ENCODE peak calls at places on chromosome 1, in six cellular contexts. K is lung, D is astrocyte, B is Panc1, H is heart right ventricle, F is IMR-90. A is an unnamed sample. For H3K36me3 and H3K27me3, the result is how much of the 10 kb centered on the place peaks cover.

GRCh38 chr1:229023651-229024295 is 247.1 kb upstream of the RAB4A start:
- DNase-seq in D (no peak), B (no peak), H (no peak), K (no peak), F (no peak), A (no peak)

GRCh38 chr1:234176000-234176399 is 197.3 kb upstream of the COA6 start:
- DNase-seq in H (no peak), K (no peak), D (no peak), F (no peak), B (no peak), A (no peak)

GRCh38 chr1:223771814-223772770 is 59.8 kb downstream of the CAPN2 start:
- DNase-seq in F (peak), H (peak), B (peak), D (peak), K (peak), A (peak)

GRCh38 chr1:231418741-231419107 is 3.4 kb downstream of the EGLN1 start:
- DNase-seq in D (no peak), B (no peak), H (no peak), F (no peak), K (no peak), A (peak)

GRCh38 chr1:41587791-41588190 is 103.3 kb upstream of the EDN2 start:
- DNase-seq in F (no peak), D (no peak), B (no peak), K (no peak), H (no peak), A (no peak)

GRCh38 chr1:111510003-111510380 is 6.6 kb upstream of the ADORA3 start:
- DNase-seq in K (no peak), D (no peak), H (peak), F (no peak), B (no peak), A (no peak)

GRCh38 chr1:31718519-31718918 is 14.7 kb upstream of the COL16A1 start:
- DNase-seq in F (no peak), B (no peak), K (no peak), H (no peak), D (no peak), A (peak)

GRCh38 chr1:89085781-89086180 is 20.8 kb upstream of the GBP1 start:
- DNase-seq in H (no peak), D (no peak), F (peak), B (peak), K (no peak), A (no peak)

GRCh38 chr1:200243042-200243437 is 166.8 kb downstream of the ZNF281 start:
- DNase-seq in K (no peak), H (no peak), B (no peak), D (no peak), F (peak), A (no peak)

GRCh38 chr1:153752072-153752471 is 23.1 kb upstream of the SLC27A3 start:
- DNase-seq in D (no peak), F (no peak), K (no peak), H (no peak), B (no peak), A (no peak)

GRCh38 chr1:171983584-171983983 is 142.3 kb downstream of the DNM3 start:
- DNase-seq in H (no peak), F (peak), D (no peak), K (no peak), B (no peak), A (peak)

GRCh38 chr1:182392045-182393028 is 747 bp upstream of the GLUL start:
- DNase-seq in D (peak), B (no peak), H (peak), K (peak), F (peak), A (no peak)

GRCh38 chr1:90591355-90591969 is 125.6 kb downstream of the BARHL2 start:
- DNase-seq in H (no peak), D (no peak), B (no peak), F (no peak), K (no peak), A (no peak)

GRCh38 chr1:26126321-26127084 is 14.9 kb downstream of the PDIK1L start:
- DNase-seq in H (no peak), K (peak), D (peak), B (no peak), F (peak), A (peak)

GRCh38 chr1:117061986-117062415 is 1.9 kb downstream of the TTF2 start:
- DNase-seq in F (peak), B (no peak), D (peak), H (no peak), K (no peak), A (peak)

GRCh38 chr1:65431111-65431705 is 10.7 kb downstream of the LEPR start:
- DNase-seq in B (no peak), D (peak), K (no peak), F (peak), H (no peak), A (no peak)

GRCh38 chr1:88701275-88701674 is 17.2 kb downstream of the PKN2 start:
- DNase-seq in K (no peak), F (no peak), H (no peak), D (no peak), B (no peak), A (no peak)

GRCh38 chr1:162571696-162572095 is 10.2 kb downstream of the UAP1 start:
- DNase-seq in H (no peak), K (no peak), F (no peak), D (no peak), B (no peak), A (no peak)

GRCh38 chr1:30374400-30375070 is 348.9 kb downstream of the MATN1 start:
- DNase-seq in B (no peak), D (no peak), K (no peak), H (no peak), F (no peak), A (no peak)

GRCh38 chr1:234303231-234303630 is 70.0 kb upstream of the COA6 start:
- DNase-seq in H (no peak), F (no peak), B (no peak), K (no peak), D (no peak), A (no peak)

GRCh38 chr1:32464716-32465540 is at the start of gene ZBTB8B:
- DNase-seq in K (peak), B (no peak), F (peak), D (peak), H (peak), A (peak)

GRCh38 chr1:223137402-223138100 is 5.5 kb downstream of the TLR5 start:
- DNase-seq in D (peak), F (peak), K (peak), B (no peak), H (no peak), A (peak)

GRCh38 chr1:100731309-100731708 is 11.8 kb downstream of the VCAM1 start:
- DNase-seq in B (no peak), F (no peak), K (no peak), H (no peak), D (no peak), A (no peak)

GRCh38 chr1:195328681-195329080 is 1279.6 kb downstream of the KCNT2 start:
- DNase-seq in B (no peak), F (no peak), K (no peak), D (no peak), H (no peak), A (no peak)

GRCh38 chr1:226825037-226825745 is 45.2 kb upstream of the PSEN2 start:
- DNase-seq in H (no peak), B (no peak), D (no peak), F (no peak), K (no peak), A (no peak)

GRCh38 chr1:8061210-8061609 is 35.1 kb upstream of the ERRFI1 start:
- DNase-seq in F (peak), D (peak), K (peak), H (no peak), B (peak), A (peak)

GRCh38 chr1:30271401-30272287 is 451.7 kb downstream of the MATN1 start:
- DNase-seq in H (no peak), B (no peak), K (no peak), D (no peak), F (no peak), A (no peak)

GRCh38 chr1:58898739-58899580 is 115.1 kb upstream of the JUN start:
- DNase-seq in D (no peak), H (peak), B (no peak), K (no peak), F (peak), A (no peak)
- TF ChIP-seq CTCF in D (no peak), H (no peak), B (no peak), K (no peak), F (no peak), A (no peak)

GRCh38 chr1:23848673-23849616 is 19.1 kb downstream of the FUCA1 start:
- DNase-seq in B (no peak), H (no peak), F (no peak), D (no peak), K (no peak), A (no peak)

DNA sequence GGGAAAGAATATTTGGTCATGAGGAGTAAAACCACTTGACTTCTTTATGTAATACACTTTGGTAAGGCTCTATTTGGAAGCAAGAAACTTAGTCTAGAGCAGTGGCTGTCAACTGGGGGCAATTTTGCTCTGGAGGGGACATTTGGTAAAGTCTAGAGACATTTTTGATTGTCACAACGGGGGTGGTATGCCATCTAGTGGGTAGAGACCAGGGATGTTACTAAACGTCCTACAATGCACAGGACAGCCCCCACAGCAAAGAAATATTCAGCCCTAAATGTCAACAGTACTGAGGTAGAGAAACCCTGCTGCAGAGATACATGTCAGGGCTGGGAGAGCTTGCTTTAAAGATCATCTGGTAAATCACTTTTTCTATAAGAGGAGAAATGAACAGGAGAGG is 13.5 kb downstream of the FUCA1 start:
- DNase-seq in F (no peak), B (no peak), K (no peak), D (no peak), H (no peak), A (no peak)
- H3K36me3 ChIP-seq in F (under half), B (under half), K (under half), D (under half), H (under half), A (under half)

DNA sequence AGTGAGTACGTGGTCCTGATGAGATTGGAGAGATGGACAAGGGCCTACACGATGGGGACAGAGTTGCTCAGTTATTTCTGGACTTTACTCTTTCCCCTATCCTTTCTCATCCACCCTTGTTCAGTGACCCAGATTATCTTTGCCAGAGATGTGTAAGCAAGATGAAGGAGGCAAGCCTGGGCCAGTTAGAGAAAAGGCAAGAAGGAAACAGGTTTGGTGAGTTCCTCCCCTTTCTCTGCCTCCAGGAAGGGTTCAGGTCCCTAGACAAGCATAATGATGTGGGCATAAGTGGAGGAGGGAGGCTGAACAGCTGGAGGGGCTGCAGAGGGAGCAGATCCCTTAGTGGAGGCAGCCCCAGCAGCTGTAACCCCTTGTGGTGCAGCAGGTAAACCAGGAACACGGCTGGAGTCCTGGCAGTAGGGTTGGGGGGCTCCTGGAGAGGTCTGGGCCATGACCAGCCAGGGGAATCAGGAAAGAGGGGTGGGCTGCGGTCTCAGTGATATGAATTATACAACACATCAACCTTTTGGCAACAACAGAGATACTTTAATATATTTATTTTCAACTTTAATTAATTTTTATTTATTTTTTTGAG is 9.2 kb upstream of the CDC42 start:
- DNase-seq in D (no peak), B (no peak), K (no peak), H (no peak), F (no peak), A (peak)
- H3K27me3 ChIP-seq in D (under half), B (under half), K (under half), H (under half), F (under half), A (under half)

DNA sequence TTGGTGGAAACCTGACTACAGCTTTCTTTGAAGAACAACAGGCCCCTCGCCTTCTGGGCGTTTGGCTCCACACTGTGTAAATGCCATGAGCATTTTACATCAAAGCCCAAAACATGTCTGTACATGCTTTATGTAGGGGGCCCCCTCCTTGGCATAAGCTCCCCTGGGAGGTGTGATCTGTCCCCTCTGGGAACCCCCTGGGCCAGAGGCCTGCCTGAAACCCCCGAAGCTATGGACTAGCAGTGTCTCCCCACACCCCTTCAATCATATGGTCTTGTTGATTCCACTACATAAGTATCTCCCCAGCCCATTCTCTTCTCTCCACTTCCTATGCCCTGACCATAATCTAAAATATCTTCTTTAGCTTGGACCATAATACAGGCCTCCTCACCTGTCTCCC is 241.5 kb downstream of the C1orf94 start:
- DNase-seq in H (no peak), F (no peak), D (no peak), K (no peak), B (no peak), A (no peak)
- TF ChIP-seq CTCF in H (no peak), F (no peak), D (no peak), K (no peak), B (no peak), A (no peak)

GRCh38 chr1:11064942-11065341 is 5.1 kb upstream of the SRM start:
- DNase-seq in K (no peak), H (no peak), F (no peak), B (no peak), D (no peak), A (no peak)

GRCh38 chr1:11062965-11063401 is 3.2 kb upstream of the SRM start:
- DNase-seq in D (peak), F (no peak), B (no peak), H (no peak), K (no peak), A (no peak)

GRCh38 chr1:11068556-11069232 is 8.9 kb upstream of the SRM start:
- DNase-seq in D (no peak), H (no peak), K (no peak), B (no peak), F (no peak), A (no peak)

GRCh38 chr1:11067716-11068495 is 8.1 kb upstream of the SRM start:
- DNase-seq in B (no peak), D (no peak), H (no peak), F (no peak), K (no peak), A (no peak)

DNA sequence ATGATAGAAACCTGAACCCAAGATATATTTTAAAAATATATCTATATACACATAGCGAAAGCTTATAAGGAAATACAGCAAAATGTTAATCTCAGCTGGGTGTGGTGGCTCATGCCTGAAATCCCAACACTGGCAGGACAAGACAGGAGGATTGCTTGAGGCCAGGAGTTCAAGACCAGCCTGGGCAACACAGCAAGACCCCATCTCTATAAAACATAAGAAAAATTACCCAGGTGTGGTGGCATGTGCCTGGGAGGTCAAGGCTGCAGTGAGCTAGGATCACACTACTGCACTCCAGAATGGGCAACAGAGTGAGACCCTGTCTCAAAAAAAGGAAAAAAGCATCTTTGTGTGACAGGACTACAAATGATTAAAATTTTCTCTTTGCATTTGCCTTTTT is 6.0 kb upstream of the SRM start:
- DNase-seq in D (no peak), H (no peak), F (no peak), B (no peak), K (no peak), A (no peak)
- H3K36me3 ChIP-seq in D (under half), H (under half), F (half or more), B (under half), K (under half), A (under half)

GRCh38 chr1:2111674-2112035 is 61.4 kb downstream of the PRKCZ start:
- DNase-seq in D (no peak), B (no peak), K (no peak), H (peak), F (no peak), A (no peak)
- H3K27me3 ChIP-seq in D (under half), B (under half), K (under half), H (under half), F (under half), A (under half)

GRCh38 chr1:201277441-201277840 is 5.9 kb upstream of the PKP1 start:
- DNase-seq in B (no peak), F (no peak), K (no peak), D (no peak), H (no peak), A (no peak)

GRCh38 chr1:201275266-201275666 is 8.0 kb upstream of the PKP1 start:
- DNase-seq in B (peak), H (peak), K (no peak), D (peak), F (peak), A (peak)

GRCh38 chr1:201272838-201273237 is 10.5 kb upstream of the PKP1 start:
- DNase-seq in F (no peak), H (no peak), K (no peak), B (no peak), D (no peak), A (no peak)

GRCh38 chr1:201276891-201277290 is 6.4 kb upstream of the PKP1 start:
- DNase-seq in B (no peak), D (no peak), F (no peak), K (no peak), H (no peak), A (peak)

DNA sequence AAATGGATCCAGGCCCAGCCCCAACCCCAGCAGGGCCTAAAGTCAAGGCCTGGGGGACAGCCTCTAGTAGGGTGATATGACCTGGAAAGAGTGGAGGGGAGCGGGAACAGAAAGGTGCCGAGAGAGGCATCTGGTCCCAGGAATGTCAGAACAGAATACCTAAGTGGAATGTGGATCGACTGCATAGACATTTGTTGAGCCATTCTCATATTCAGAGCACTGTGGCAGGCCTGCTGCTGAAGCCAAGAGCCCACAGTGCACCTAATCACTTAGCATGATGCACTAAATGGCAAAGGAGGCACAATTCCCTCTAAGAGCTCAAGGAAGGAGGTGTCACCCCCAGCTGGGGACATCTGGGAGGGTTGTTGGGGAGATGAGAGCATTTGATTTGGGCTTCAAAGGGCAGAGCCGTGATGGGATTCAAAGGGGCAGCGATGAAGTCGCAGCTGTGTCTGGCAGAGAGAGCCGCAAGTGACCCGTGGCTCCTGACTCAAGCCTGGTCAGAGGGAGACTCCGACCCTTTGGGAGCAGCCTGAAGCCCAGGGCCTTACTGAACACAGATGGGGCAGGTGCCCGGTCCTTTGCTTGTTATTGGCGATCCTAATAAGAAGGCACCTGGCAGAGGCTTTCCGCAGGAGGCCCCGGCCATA is 8.6 kb upstream of the PKP1 start:
- DNase-seq in K (no peak), F (no peak), B (no peak), D (no peak), H (no peak), A (no peak)
- TF ChIP-seq CTCF in K (no peak), F (no peak), B (no peak), D (no peak), H (no peak), A (no peak)